ENCODE peak calls at places on chromosome 10, in seven cellular contexts. One of them, this sample, is unnamed.

GRCh38 chr10:89523274-89523673 is 12.1 kb downstream of the SLC16A12 start:
- DNase-seq in tibial nerve: no peak
- DNase-seq in stimulated activated CD8-positive, alpha-beta memory T cell treated with anti-CD3 and anti-CD28 coated beads, Interleukin-12 subunit alpha, Interleukin-12 subunit beta, amount 100 ng/mL, for 4 hours: no peak
- DNase-seq in CD8-positive, alpha-beta memory T cell: no peak
- DNase-seq in thyroid gland: no peak
- DNase-seq in activated CD4-positive, alpha-beta T cell treated with anti-CD3 and anti-CD28 coated beads for 24 hours: no peak
- DNase-seq in activated effector memory CD4-positive, alpha-beta T cell treated with Interleukin-2 at 50 U/mL for 16 hours: no peak
- DNase-seq in this sample: no peak

GRCh38 chr10:73366381-73367298 is 8.0 kb upstream of the CFAP70 start:
- DNase-seq in tibial nerve: no peak
- DNase-seq in CD8-positive, alpha-beta memory T cell: no peak
- DNase-seq in activated CD4-positive, alpha-beta T cell treated with anti-CD3 and anti-CD28 coated beads for 24 hours: no peak
- DNase-seq in activated effector memory CD4-positive, alpha-beta T cell treated with Interleukin-2 at 50 U/mL for 16 hours: no peak
- DNase-seq in stimulated activated CD8-positive, alpha-beta memory T cell treated with anti-CD3 and anti-CD28 coated beads, Interleukin-12 subunit alpha, Interleukin-12 subunit beta, amount 100 ng/mL, for 4 hours: no peak
- DNase-seq in thyroid gland: no peak
- DNase-seq in this sample: no peak

GRCh38 chr10:12727832-12728215 is 273.7 kb downstream of the CCDC3 start:
- DNase-seq in stimulated activated CD8-positive, alpha-beta memory T cell treated with anti-CD3 and anti-CD28 coated beads, Interleukin-12 subunit alpha, Interleukin-12 subunit beta, amount 100 ng/mL, for 4 hours: no peak
- DNase-seq in CD8-positive, alpha-beta memory T cell: no peak
- DNase-seq in activated effector memory CD4-positive, alpha-beta T cell treated with Interleukin-2 at 50 U/mL for 16 hours: no peak
- DNase-seq in thyroid gland: no peak
- DNase-seq in tibial nerve: no peak
- DNase-seq in activated CD4-positive, alpha-beta T cell treated with anti-CD3 and anti-CD28 coated beads for 24 hours: no peak
- DNase-seq in this sample: no peak

GRCh38 chr10:130726996-130727725 is 584.4 kb downstream of the TCERG1L start:
- DNase-seq in CD8-positive, alpha-beta memory T cell: no peak
- DNase-seq in stimulated activated CD8-positive, alpha-beta memory T cell treated with anti-CD3 and anti-CD28 coated beads, Interleukin-12 subunit alpha, Interleukin-12 subunit beta, amount 100 ng/mL, for 4 hours: no peak
- DNase-seq in activated CD4-positive, alpha-beta T cell treated with anti-CD3 and anti-CD28 coated beads for 24 hours: no peak
- DNase-seq in tibial nerve: no peak
- DNase-seq in thyroid gland: no peak
- DNase-seq in activated effector memory CD4-positive, alpha-beta T cell treated with Interleukin-2 at 50 U/mL for 16 hours: no peak
- DNase-seq in this sample: no peak

GRCh38 chr10:128377364-128377987 is 251.3 kb upstream of the MKI67 start:
- DNase-seq in activated effector memory CD4-positive, alpha-beta T cell treated with Interleukin-2 at 50 U/mL for 16 hours: no peak
- DNase-seq in tibial nerve: no peak
- DNase-seq in stimulated activated CD8-positive, alpha-beta memory T cell treated with anti-CD3 and anti-CD28 coated beads, Interleukin-12 subunit alpha, Interleukin-12 subunit beta, amount 100 ng/mL, for 4 hours: no peak
- DNase-seq in CD8-positive, alpha-beta memory T cell: no peak
- DNase-seq in thyroid gland: no peak
- DNase-seq in activated CD4-positive, alpha-beta T cell treated with anti-CD3 and anti-CD28 coated beads for 24 hours: no peak
- DNase-seq in this sample: no peak

GRCh38 chr10:101222247-101222531 is 7.1 kb downstream of the LBX1 start:
- DNase-seq in CD8-positive, alpha-beta memory T cell: no peak
- DNase-seq in activated effector memory CD4-positive, alpha-beta T cell treated with Interleukin-2 at 50 U/mL for 16 hours: no peak
- DNase-seq in thyroid gland: no peak
- DNase-seq in tibial nerve: no peak
- DNase-seq in stimulated activated CD8-positive, alpha-beta memory T cell treated with anti-CD3 and anti-CD28 coated beads, Interleukin-12 subunit alpha, Interleukin-12 subunit beta, amount 100 ng/mL, for 4 hours: no peak
- DNase-seq in activated CD4-positive, alpha-beta T cell treated with anti-CD3 and anti-CD28 coated beads for 24 hours: no peak
- DNase-seq in this sample: no peak

GRCh38 chr10:59072038-59072437 is 104.4 kb upstream of the PHYHIPL start:
- DNase-seq in thyroid gland: no peak
- DNase-seq in activated CD4-positive, alpha-beta T cell treated with anti-CD3 and anti-CD28 coated beads for 24 hours: no peak
- DNase-seq in CD8-positive, alpha-beta memory T cell: no peak
- DNase-seq in activated effector memory CD4-positive, alpha-beta T cell treated with Interleukin-2 at 50 U/mL for 16 hours: no peak
- DNase-seq in stimulated activated CD8-positive, alpha-beta memory T cell treated with anti-CD3 and anti-CD28 coated beads, Interleukin-12 subunit alpha, Interleukin-12 subunit beta, amount 100 ng/mL, for 4 hours: no peak
- DNase-seq in tibial nerve: no peak
- DNase-seq in this sample: no peak

GRCh38 chr10:116210588-116211346 is 62.2 kb downstream of the GFRA1 start:
- DNase-seq in activated effector memory CD4-positive, alpha-beta T cell treated with Interleukin-2 at 50 U/mL for 16 hours: no peak
- DNase-seq in thyroid gland: no peak
- DNase-seq in stimulated activated CD8-positive, alpha-beta memory T cell treated with anti-CD3 and anti-CD28 coated beads, Interleukin-12 subunit alpha, Interleukin-12 subunit beta, amount 100 ng/mL, for 4 hours: no peak
- DNase-seq in tibial nerve: no peak
- DNase-seq in CD8-positive, alpha-beta memory T cell: no peak
- DNase-seq in activated CD4-positive, alpha-beta T cell treated with anti-CD3 and anti-CD28 coated beads for 24 hours: no peak
- DNase-seq in this sample: no peak

GRCh38 chr10:33216661-33217427 is 117.6 kb downstream of the NRP1 start:
- DNase-seq in activated CD4-positive, alpha-beta T cell treated with anti-CD3 and anti-CD28 coated beads for 24 hours: no peak
- DNase-seq in tibial nerve: no peak
- DNase-seq in thyroid gland: no peak
- DNase-seq in stimulated activated CD8-positive, alpha-beta memory T cell treated with anti-CD3 and anti-CD28 coated beads, Interleukin-12 subunit alpha, Interleukin-12 subunit beta, amount 100 ng/mL, for 4 hours: no peak
- DNase-seq in activated effector memory CD4-positive, alpha-beta T cell treated with Interleukin-2 at 50 U/mL for 16 hours: no peak
- DNase-seq in CD8-positive, alpha-beta memory T cell: no peak
- DNase-seq in this sample: no peak

GRCh38 chr10:8048281-8049008 is 6.0 kb upstream of the GATA3 start:
- DNase-seq in stimulated activated CD8-positive, alpha-beta memory T cell treated with anti-CD3 and anti-CD28 coated beads, Interleukin-12 subunit alpha, Interleukin-12 subunit beta, amount 100 ng/mL, for 4 hours: peak
- DNase-seq in thyroid gland: no peak
- DNase-seq in CD8-positive, alpha-beta memory T cell: peak
- DNase-seq in activated CD4-positive, alpha-beta T cell treated with anti-CD3 and anti-CD28 coated beads for 24 hours: no peak
- DNase-seq in activated effector memory CD4-positive, alpha-beta T cell treated with Interleukin-2 at 50 U/mL for 16 hours: no peak
- DNase-seq in tibial nerve: no peak
- DNase-seq in this sample: no peak